ENCODE peak calls at places on chromosomes 7 and 10, in six cellular contexts. One of them, this sample, is unnamed.

GRCh38 chr7:25031007-25031406 is 51.0 kb upstream of the OSBPL3 start:
- DNase-seq in kidney epithelial cell: no peak
- DNase-seq in sigmoid colon: no peak
- DNase-seq in ovary: no peak
- DNase-seq in epithelial cell of esophagus: peak
- DNase-seq in fibroblast of the aortic adventitia: no peak
- DNase-seq in this sample: no peak

GRCh38 chr10:124328514-124329220 is 90.1 kb downstream of the OAT start:
- DNase-seq in sigmoid colon: peak
- DNase-seq in epithelial cell of esophagus: no peak
- DNase-seq in kidney epithelial cell: no peak
- DNase-seq in fibroblast of the aortic adventitia: no peak
- DNase-seq in ovary: no peak
- DNase-seq in this sample: no peak

GRCh38 chr7:2478387-2478760 is 2.2 kb upstream of the GRIFIN start:
- DNase-seq in ovary: no peak
- DNase-seq in fibroblast of the aortic adventitia: peak
- DNase-seq in epithelial cell of esophagus: no peak
- DNase-seq in kidney epithelial cell: no peak
- DNase-seq in sigmoid colon: peak
- DNase-seq in this sample: no peak

GRCh38 chr7:70830060-70830395 is 301.9 kb upstream of the GALNT17 start:
- DNase-seq in sigmoid colon: no peak
- DNase-seq in kidney epithelial cell: no peak
- DNase-seq in epithelial cell of esophagus: no peak
- DNase-seq in ovary: no peak
- DNase-seq in fibroblast of the aortic adventitia: no peak
- DNase-seq in this sample: no peak

GRCh38 chr7:80967536-80968297 is 48.9 kb upstream of the SEMA3C start:
- DNase-seq in ovary: no peak
- DNase-seq in kidney epithelial cell: no peak
- DNase-seq in epithelial cell of esophagus: no peak
- DNase-seq in sigmoid colon: no peak
- DNase-seq in fibroblast of the aortic adventitia: peak
- DNase-seq in this sample: no peak

GRCh38 chr7:27869060-27869459 is 129.1 kb downstream of the TAX1BP1 start:
- DNase-seq in kidney epithelial cell: no peak
- DNase-seq in sigmoid colon: no peak
- DNase-seq in epithelial cell of esophagus: no peak
- DNase-seq in fibroblast of the aortic adventitia: no peak
- DNase-seq in ovary: no peak
- DNase-seq in this sample: no peak

GRCh38 chr7:76278540-76278939 is 23.9 kb upstream of the HSPB1 start:
- DNase-seq in epithelial cell of esophagus: no peak
- DNase-seq in kidney epithelial cell: no peak
- DNase-seq in fibroblast of the aortic adventitia: no peak
- DNase-seq in ovary: no peak
- DNase-seq in sigmoid colon: no peak
- DNase-seq in this sample: no peak

GRCh38 chr7:152887191-152887590 is 127.6 kb downstream of the ACTR3B start:
- DNase-seq in kidney epithelial cell: no peak
- DNase-seq in epithelial cell of esophagus: no peak
- DNase-seq in fibroblast of the aortic adventitia: no peak
- DNase-seq in ovary: no peak
- DNase-seq in sigmoid colon: no peak
- DNase-seq in this sample: no peak

GRCh38 chr7:11607676-11608075 is 224.3 kb downstream of the THSD7A start:
- DNase-seq in sigmoid colon: no peak
- DNase-seq in ovary: no peak
- DNase-seq in fibroblast of the aortic adventitia: no peak
- DNase-seq in epithelial cell of esophagus: no peak
- DNase-seq in kidney epithelial cell: no peak
- DNase-seq in this sample: no peak

GRCh38 chr10:103632247-103632642 is 138.7 kb downstream of the NEURL1 start:
- DNase-seq in epithelial cell of esophagus: no peak
- DNase-seq in fibroblast of the aortic adventitia: peak
- DNase-seq in sigmoid colon: no peak
- DNase-seq in kidney epithelial cell: no peak
- DNase-seq in ovary: no peak
- DNase-seq in this sample: no peak

GRCh38 chr10:129101232-129101980 is 365.6 kb upstream of the MGMT start:
- DNase-seq in fibroblast of the aortic adventitia: no peak
- DNase-seq in ovary: no peak
- DNase-seq in epithelial cell of esophagus: no peak
- DNase-seq in kidney epithelial cell: no peak
- DNase-seq in sigmoid colon: no peak
- DNase-seq in this sample: no peak

GRCh38 chr10:88893611-88894010 is 13.6 kb downstream of the STAMBPL1 start:
- DNase-seq in epithelial cell of esophagus: no peak
- DNase-seq in sigmoid colon: peak
- DNase-seq in ovary: no peak
- DNase-seq in fibroblast of the aortic adventitia: peak
- DNase-seq in kidney epithelial cell: no peak
- DNase-seq in this sample: no peak

GRCh38 chr10:1939016-1939415 is 201.7 kb upstream of the ADARB2 start:
- DNase-seq in epithelial cell of esophagus: no peak
- DNase-seq in sigmoid colon: no peak
- DNase-seq in fibroblast of the aortic adventitia: no peak
- DNase-seq in ovary: no peak
- DNase-seq in kidney epithelial cell: no peak
- DNase-seq in this sample: no peak

GRCh38 chr10:34967411-34967880 is 122.7 kb downstream of the CUL2 start:
- DNase-seq in sigmoid colon: no peak
- DNase-seq in epithelial cell of esophagus: no peak
- DNase-seq in kidney epithelial cell: no peak
- DNase-seq in ovary: peak
- DNase-seq in fibroblast of the aortic adventitia: peak
- DNase-seq in this sample: peak

GRCh38 chr7:641269-641671 is 85.2 kb upstream of the DNAAF5 start:
- DNase-seq in sigmoid colon: no peak
- DNase-seq in epithelial cell of esophagus: no peak
- DNase-seq in kidney epithelial cell: no peak
- DNase-seq in ovary: no peak
- DNase-seq in fibroblast of the aortic adventitia: no peak
- DNase-seq in this sample: no peak

GRCh38 chr10:84267503-84268126 is 22.8 kb downstream of the RGR start:
- DNase-seq in epithelial cell of esophagus: peak
- DNase-seq in sigmoid colon: no peak
- DNase-seq in kidney epithelial cell: no peak
- DNase-seq in fibroblast of the aortic adventitia: peak
- DNase-seq in ovary: no peak
- DNase-seq in this sample: no peak

GRCh38 chr10:4849555-4850242 is 23.7 kb downstream of the AKR1E2 start:
- DNase-seq in fibroblast of the aortic adventitia: peak
- DNase-seq in kidney epithelial cell: peak
- DNase-seq in epithelial cell of esophagus: peak
- DNase-seq in sigmoid colon: peak
- DNase-seq in ovary: peak
- DNase-seq in this sample: no peak
- TF ChIP-seq CTCF in fibroblast of the aortic adventitia: peak
- TF ChIP-seq CTCF in kidney epithelial cell: peak
- TF ChIP-seq CTCF in epithelial cell of esophagus: peak
- TF ChIP-seq CTCF in sigmoid colon: peak
- TF ChIP-seq CTCF in ovary: peak
- TF ChIP-seq CTCF in this sample: peak

GRCh38 chr7:122055072-122055471 is 89.0 kb downstream of the AASS start:
- DNase-seq in fibroblast of the aortic adventitia: no peak
- DNase-seq in ovary: no peak
- DNase-seq in epithelial cell of esophagus: peak
- DNase-seq in kidney epithelial cell: no peak
- DNase-seq in sigmoid colon: no peak
- DNase-seq in this sample: no peak

GRCh38 chr7:122064971-122065370 is 79.1 kb downstream of the AASS start:
- DNase-seq in ovary: no peak
- DNase-seq in sigmoid colon: no peak
- DNase-seq in epithelial cell of esophagus: no peak
- DNase-seq in kidney epithelial cell: no peak
- DNase-seq in fibroblast of the aortic adventitia: no peak
- DNase-seq in this sample: no peak

GRCh38 chr7:122054393-122054792 is 89.7 kb downstream of the AASS start:
- DNase-seq in sigmoid colon: no peak
- DNase-seq in fibroblast of the aortic adventitia: no peak
- DNase-seq in epithelial cell of esophagus: no peak
- DNase-seq in kidney epithelial cell: no peak
- DNase-seq in ovary: no peak
- DNase-seq in this sample: no peak

GRCh38 chr7:122056977-122057376 is 87.1 kb downstream of the AASS start:
- DNase-seq in fibroblast of the aortic adventitia: no peak
- DNase-seq in ovary: no peak
- DNase-seq in sigmoid colon: no peak
- DNase-seq in epithelial cell of esophagus: peak
- DNase-seq in kidney epithelial cell: no peak
- DNase-seq in this sample: no peak

DNA sequence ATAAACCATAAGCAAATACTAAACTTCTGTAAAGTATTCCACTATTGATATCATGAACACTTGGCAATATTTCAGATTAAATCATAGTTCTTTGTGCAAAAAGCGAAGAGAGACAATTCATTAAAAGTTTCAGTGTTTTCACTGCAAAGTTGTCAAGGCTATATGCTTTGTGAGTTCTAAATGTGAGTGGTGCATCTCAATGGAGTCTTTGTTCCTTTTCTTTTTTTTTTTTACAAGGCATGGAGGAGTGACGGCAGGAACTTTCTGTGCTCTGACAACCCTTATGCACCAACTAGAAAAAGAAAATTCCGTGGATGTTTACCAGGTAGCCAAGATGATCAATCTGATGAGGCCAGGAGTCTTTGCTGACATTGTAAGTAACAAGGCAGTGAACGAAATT is 84.5 kb downstream of the AASS start:
- DNase-seq in epithelial cell of esophagus: no peak
- DNase-seq in fibroblast of the aortic adventitia: no peak
- DNase-seq in sigmoid colon: no peak
- DNase-seq in ovary: no peak
- DNase-seq in kidney epithelial cell: no peak
- DNase-seq in this sample: no peak
- TF ChIP-seq CTCF in epithelial cell of esophagus: no peak
- TF ChIP-seq CTCF in fibroblast of the aortic adventitia: no peak
- TF ChIP-seq CTCF in sigmoid colon: no peak
- TF ChIP-seq CTCF in ovary: no peak
- TF ChIP-seq CTCF in kidney epithelial cell: no peak
- TF ChIP-seq CTCF in this sample: no peak

DNA sequence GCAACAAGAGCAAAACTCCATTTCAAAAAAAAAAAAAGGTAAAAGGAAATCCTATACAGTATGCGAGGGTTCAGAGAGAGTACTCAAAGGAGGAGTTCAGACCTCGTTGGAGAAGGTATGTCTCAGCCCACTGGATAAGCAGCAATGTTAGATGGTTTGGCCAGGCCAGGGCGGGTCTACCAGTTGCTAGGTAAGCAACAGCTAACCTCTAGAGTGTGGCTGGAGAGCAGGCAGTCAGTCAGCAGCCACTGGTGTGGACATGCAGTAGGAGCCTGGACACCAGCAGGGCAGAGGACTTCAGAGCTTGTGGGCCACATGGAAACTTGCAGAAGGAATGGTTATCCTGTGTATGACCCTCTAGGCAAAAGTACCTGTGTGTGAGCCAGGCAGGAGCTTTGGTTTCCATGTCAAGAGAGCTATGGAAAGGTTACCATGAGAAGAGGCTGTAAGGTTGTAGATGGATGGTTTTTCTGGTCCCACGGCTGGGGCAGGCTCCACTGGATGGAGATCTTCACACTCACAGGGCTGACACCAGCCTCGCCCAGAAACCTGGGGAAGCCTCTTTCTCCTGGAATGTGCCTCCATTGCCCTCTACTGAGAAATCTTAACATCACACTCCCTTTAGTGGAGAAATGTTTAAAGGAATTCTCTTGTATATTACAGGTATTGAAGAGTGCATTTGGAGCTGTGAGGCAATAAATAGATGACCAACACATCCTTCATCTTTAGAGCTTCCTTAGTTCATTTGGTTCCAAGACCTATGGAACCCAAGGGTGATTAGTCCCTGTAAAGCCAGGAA is 63.6 kb downstream of the CCDC186 start:
- DNase-seq in fibroblast of the aortic adventitia: no peak
- DNase-seq in epithelial cell of esophagus: peak
- DNase-seq in ovary: no peak
- DNase-seq in kidney epithelial cell: no peak
- DNase-seq in sigmoid colon: no peak
- DNase-seq in this sample: no peak
- TF ChIP-seq CTCF in fibroblast of the aortic adventitia: peak
- TF ChIP-seq CTCF in epithelial cell of esophagus: peak
- TF ChIP-seq CTCF in ovary: no peak
- TF ChIP-seq CTCF in kidney epithelial cell: peak
- TF ChIP-seq CTCF in sigmoid colon: no peak
- TF ChIP-seq CTCF in this sample: peak

GRCh38 chr7:31896929-31897328 is 173.3 kb downstream of the PDE1C start:
- DNase-seq in ovary: no peak
- DNase-seq in sigmoid colon: no peak
- DNase-seq in kidney epithelial cell: no peak
- DNase-seq in epithelial cell of esophagus: no peak
- DNase-seq in fibroblast of the aortic adventitia: no peak
- DNase-seq in this sample: no peak
- TF ChIP-seq CTCF in ovary: no peak
- TF ChIP-seq CTCF in sigmoid colon: no peak
- TF ChIP-seq CTCF in kidney epithelial cell: no peak
- TF ChIP-seq CTCF in epithelial cell of esophagus: no peak
- TF ChIP-seq CTCF in fibroblast of the aortic adventitia: no peak
- TF ChIP-seq CTCF in this sample: no peak

GRCh38 chr7:133252858-133253521 is at the start of gene EXOC4:
- DNase-seq in kidney epithelial cell: peak
- DNase-seq in sigmoid colon: peak
- DNase-seq in ovary: peak
- DNase-seq in epithelial cell of esophagus: peak
- DNase-seq in fibroblast of the aortic adventitia: peak
- DNase-seq in this sample: no peak
- TF ChIP-seq CTCF in kidney epithelial cell: no peak
- TF ChIP-seq CTCF in sigmoid colon: no peak
- TF ChIP-seq CTCF in ovary: no peak
- TF ChIP-seq CTCF in epithelial cell of esophagus: no peak
- TF ChIP-seq CTCF in fibroblast of the aortic adventitia: no peak
- TF ChIP-seq CTCF in this sample: no peak

GRCh38 chr7:156155988-156156733 is 343.9 kb upstream of the SHH start:
- DNase-seq in sigmoid colon: no peak
- DNase-seq in epithelial cell of esophagus: no peak
- DNase-seq in fibroblast of the aortic adventitia: no peak
- DNase-seq in kidney epithelial cell: no peak
- DNase-seq in ovary: no peak
- DNase-seq in this sample: no peak

GRCh38 chr7:156157409-156158012 is 345.2 kb upstream of the SHH start:
- DNase-seq in sigmoid colon: no peak
- DNase-seq in epithelial cell of esophagus: no peak
- DNase-seq in fibroblast of the aortic adventitia: no peak
- DNase-seq in ovary: no peak
- DNase-seq in kidney epithelial cell: no peak
- DNase-seq in this sample: no peak

GRCh38 chr7:156158213-156158612 is 345.9 kb upstream of the SHH start:
- DNase-seq in fibroblast of the aortic adventitia: no peak
- DNase-seq in kidney epithelial cell: no peak
- DNase-seq in sigmoid colon: no peak
- DNase-seq in ovary: no peak
- DNase-seq in epithelial cell of esophagus: no peak
- DNase-seq in this sample: no peak

GRCh38 chr7:156158693-156159092 is 346.4 kb upstream of the SHH start:
- DNase-seq in kidney epithelial cell: no peak
- DNase-seq in sigmoid colon: no peak
- DNase-seq in fibroblast of the aortic adventitia: no peak
- DNase-seq in epithelial cell of esophagus: no peak
- DNase-seq in ovary: no peak
- DNase-seq in this sample: no peak

GRCh38 chr7:156156734-156157408 is 344.6 kb upstream of the SHH start:
- DNase-seq in epithelial cell of esophagus: peak
- DNase-seq in ovary: no peak
- DNase-seq in kidney epithelial cell: no peak
- DNase-seq in sigmoid colon: no peak
- DNase-seq in fibroblast of the aortic adventitia: no peak
- DNase-seq in this sample: no peak
- TF ChIP-seq CTCF in epithelial cell of esophagus: no peak
- TF ChIP-seq CTCF in ovary: no peak
- TF ChIP-seq CTCF in kidney epithelial cell: peak
- TF ChIP-seq CTCF in sigmoid colon: no peak
- TF ChIP-seq CTCF in fibroblast of the aortic adventitia: no peak
- TF ChIP-seq CTCF in this sample: peak